ENCODE peak calls at places on chromosome 6, in five cellular contexts. One of them, this sample, is unnamed.

GRCh38 chr6:162485464-162485863 is 242.1 kb downstream of the PRKN start:
- DNase-seq in heart left ventricle: no peak
- DNase-seq in esophagus squamous epithelium: no peak
- DNase-seq in A549: no peak
- DNase-seq in gastrocnemius medialis: no peak
- DNase-seq in this sample: no peak

GRCh38 chr6:317452-318144 is 25.3 kb downstream of the DUSP22 start:
- DNase-seq in heart left ventricle: no peak
- DNase-seq in esophagus squamous epithelium: no peak
- DNase-seq in A549: no peak
- DNase-seq in gastrocnemius medialis: no peak
- DNase-seq in this sample: no peak

GRCh38 chr6:157961116-157961515 is 20.5 kb upstream of the SYNJ2 start:
- DNase-seq in heart left ventricle: no peak
- DNase-seq in esophagus squamous epithelium: no peak
- DNase-seq in A549: no peak
- DNase-seq in gastrocnemius medialis: no peak
- DNase-seq in this sample: no peak

GRCh38 chr6:98054453-98054852 is 771.4 kb upstream of the MMS22L start:
- DNase-seq in heart left ventricle: no peak
- DNase-seq in esophagus squamous epithelium: no peak
- DNase-seq in A549: no peak
- DNase-seq in gastrocnemius medialis: no peak
- DNase-seq in this sample: no peak

GRCh38 chr6:149628865-149629544 is 19.5 kb downstream of the KATNA1 start:
- DNase-seq in heart left ventricle: no peak
- DNase-seq in esophagus squamous epithelium: no peak
- DNase-seq in A549: no peak
- DNase-seq in gastrocnemius medialis: no peak
- DNase-seq in this sample: no peak

GRCh38 chr6:103516336-103516735 is 1343.4 kb downstream of the HACE1 start:
- DNase-seq in heart left ventricle: no peak
- DNase-seq in esophagus squamous epithelium: no peak
- DNase-seq in A549: no peak
- DNase-seq in gastrocnemius medialis: no peak
- DNase-seq in this sample: no peak

GRCh38 chr6:111750753-111751684 is 122.2 kb downstream of the FYN start:
- DNase-seq in heart left ventricle: no peak
- DNase-seq in esophagus squamous epithelium: no peak
- DNase-seq in A549: no peak
- DNase-seq in gastrocnemius medialis: no peak
- DNase-seq in this sample: no peak

GRCh38 chr6:34806738-34807453 is 15.0 kb downstream of the BLTP3A start:
- DNase-seq in heart left ventricle: no peak
- DNase-seq in esophagus squamous epithelium: no peak
- DNase-seq in A549: no peak
- DNase-seq in gastrocnemius medialis: no peak
- DNase-seq in this sample: no peak

GRCh38 chr6:152982768-152983636 is at the start of gene FBXO5:
- DNase-seq in heart left ventricle: peak; percentile 98
- DNase-seq in esophagus squamous epithelium: peak; percentile 83
- DNase-seq in A549: peak; percentile 97
- DNase-seq in gastrocnemius medialis: peak; percentile 97
- DNase-seq in this sample: peak; percentile 99

GRCh38 chr6:3037578-3038365 is 30.5 kb upstream of the RIPK1 start:
- DNase-seq in heart left ventricle: no peak
- DNase-seq in esophagus squamous epithelium: no peak
- DNase-seq in A549: no peak
- DNase-seq in gastrocnemius medialis: no peak
- DNase-seq in this sample: no peak

GRCh38 chr6:121426686-121427085 is 8.8 kb upstream of the GJA1 start:
- DNase-seq in heart left ventricle: no peak
- DNase-seq in esophagus squamous epithelium: no peak
- DNase-seq in A549: no peak
- DNase-seq in gastrocnemius medialis: no peak
- DNase-seq in this sample: no peak

GRCh38 chr6:47308674-47309325 is 905 bp downstream of the TNFRSF21 start:
- DNase-seq in heart left ventricle: peak; percentile 64
- DNase-seq in esophagus squamous epithelium: no peak
- DNase-seq in A549: peak; percentile 29
- DNase-seq in gastrocnemius medialis: peak; percentile 16
- DNase-seq in this sample: no peak

GRCh38 chr6:118993803-118994231 is 58.9 kb upstream of the MCM9 start:
- DNase-seq in heart left ventricle: no peak
- DNase-seq in esophagus squamous epithelium: no peak
- DNase-seq in A549: no peak
- DNase-seq in gastrocnemius medialis: no peak
- DNase-seq in this sample: no peak

GRCh38 chr6:141202641-141203040 is 930.1 kb upstream of the GJE1 start:
- DNase-seq in heart left ventricle: no peak
- DNase-seq in esophagus squamous epithelium: no peak
- DNase-seq in A549: no peak
- DNase-seq in gastrocnemius medialis: no peak
- DNase-seq in this sample: no peak

GRCh38 chr6:10583509-10583908 is 62.4 kb downstream of the GCNT2 start:
- DNase-seq in heart left ventricle: no peak
- DNase-seq in esophagus squamous epithelium: no peak
- DNase-seq in A549: no peak
- DNase-seq in gastrocnemius medialis: no peak
- DNase-seq in this sample: no peak

GRCh38 chr6:31586013-31586412 is at the start of gene LST1:
- DNase-seq in heart left ventricle: no peak
- DNase-seq in esophagus squamous epithelium: no peak
- DNase-seq in A549: no peak
- DNase-seq in gastrocnemius medialis: no peak
- DNase-seq in this sample: peak; percentile 77
- H3K4me3 ChIP-seq in heart left ventricle: no peak within 1 kb of the TSS
- H3K4me3 ChIP-seq in esophagus squamous epithelium: no peak within 1 kb of the TSS
- H3K4me3 ChIP-seq in A549: no peak within 1 kb of the TSS
- H3K4me3 ChIP-seq in gastrocnemius medialis: no peak within 1 kb of the TSS
- H3K4me3 ChIP-seq in this sample: no peak within 1 kb of the TSS

GRCh38 chr6:150686566-150686965 is 86.9 kb downstream of the PLEKHG1 start:
- DNase-seq in heart left ventricle: no peak
- DNase-seq in esophagus squamous epithelium: no peak
- DNase-seq in A549: no peak
- DNase-seq in gastrocnemius medialis: no peak
- DNase-seq in this sample: no peak

GRCh38 chr6:150684715-150685459 is 85.2 kb downstream of the PLEKHG1 start:
- DNase-seq in heart left ventricle: no peak
- DNase-seq in esophagus squamous epithelium: no peak
- DNase-seq in A549: no peak
- DNase-seq in gastrocnemius medialis: peak; percentile 17
- DNase-seq in this sample: no peak

GRCh38 chr6:150687508-150687907 is 87.8 kb downstream of the PLEKHG1 start:
- DNase-seq in heart left ventricle: peak; percentile 77
- DNase-seq in esophagus squamous epithelium: no peak
- DNase-seq in A549: no peak
- DNase-seq in gastrocnemius medialis: peak; percentile 28
- DNase-seq in this sample: no peak

GRCh38 chr6:150684161-150684560 is 84.5 kb downstream of the PLEKHG1 start:
- DNase-seq in heart left ventricle: no peak
- DNase-seq in esophagus squamous epithelium: no peak
- DNase-seq in A549: no peak
- DNase-seq in gastrocnemius medialis: no peak
- DNase-seq in this sample: no peak

DNA sequence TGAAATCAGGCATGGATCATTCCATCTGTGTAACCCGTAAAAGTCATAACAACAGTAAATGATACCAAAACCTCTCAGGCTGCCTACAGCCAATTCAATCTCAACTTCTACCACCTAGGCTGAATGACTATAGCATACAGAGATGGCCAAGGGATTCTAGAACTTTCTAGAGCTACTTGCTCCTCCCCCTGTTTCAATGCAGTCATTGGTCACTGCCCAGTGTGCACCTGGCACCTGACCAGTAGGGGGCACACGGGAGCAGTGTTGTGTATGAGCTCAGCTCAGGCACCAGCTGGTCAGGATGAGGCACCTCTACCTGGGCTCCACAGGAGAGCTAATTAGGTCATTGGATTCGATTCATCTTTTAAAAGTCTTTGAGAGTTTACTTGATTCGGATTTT is 86.2 kb downstream of the PLEKHG1 start:
- DNase-seq in heart left ventricle: peak; percentile 61
- DNase-seq in esophagus squamous epithelium: no peak
- DNase-seq in A549: peak; percentile 28
- DNase-seq in gastrocnemius medialis: no peak
- DNase-seq in this sample: no peak
- TF ChIP-seq CTCF in heart left ventricle: peak; percentile 56
- TF ChIP-seq CTCF in esophagus squamous epithelium: peak; percentile 26
- TF ChIP-seq CTCF in A549: no peak
- TF ChIP-seq CTCF in gastrocnemius medialis: peak; percentile 19
- TF ChIP-seq CTCF in this sample: no peak

DNA sequence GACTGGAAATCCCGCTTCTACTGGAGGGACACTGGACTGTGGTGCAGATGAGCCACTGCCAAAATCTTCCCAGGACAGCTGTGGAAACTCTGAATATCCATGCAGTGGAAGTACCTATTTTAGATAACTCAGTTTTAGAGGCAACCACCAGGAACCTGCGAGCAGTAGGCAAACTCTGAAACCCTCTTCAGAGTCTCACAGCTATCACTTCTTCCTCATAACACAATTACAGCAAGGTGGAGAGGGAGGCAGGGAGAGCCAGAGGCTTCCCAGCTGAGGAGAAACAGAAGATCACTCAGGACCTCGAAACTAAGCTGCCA is 322.7 kb upstream of the NT5E start:
- DNase-seq in heart left ventricle: no peak
- DNase-seq in esophagus squamous epithelium: no peak
- DNase-seq in A549: no peak
- DNase-seq in gastrocnemius medialis: no peak
- DNase-seq in this sample: no peak
- TF ChIP-seq POLR2A in heart left ventricle: no peak
- TF ChIP-seq POLR2A in esophagus squamous epithelium: no peak
- TF ChIP-seq POLR2A in A549: no peak
- TF ChIP-seq POLR2A in gastrocnemius medialis: no peak
- TF ChIP-seq POLR2A in this sample: no peak

DNA sequence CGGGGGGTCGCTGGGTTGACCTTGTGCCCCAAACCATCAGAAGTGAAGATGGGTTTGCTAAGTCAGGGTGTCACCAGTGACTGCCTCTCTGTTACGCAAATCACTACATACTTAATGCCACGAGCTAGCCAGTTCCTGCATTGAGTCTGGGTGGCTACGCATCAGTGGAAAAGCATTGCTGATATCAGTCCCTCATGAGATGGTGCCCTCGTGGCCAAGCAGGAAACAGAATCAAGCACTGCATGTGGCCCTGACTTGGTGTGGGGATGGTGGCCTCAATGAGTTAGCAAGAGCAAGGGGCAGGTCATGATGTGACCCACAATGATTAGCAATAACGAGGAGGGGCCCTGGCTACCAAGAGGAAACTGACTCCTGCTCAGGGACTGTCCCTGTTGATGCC is 51.7 kb upstream of the FNDC1 start:
- DNase-seq in heart left ventricle: no peak
- DNase-seq in esophagus squamous epithelium: no peak
- DNase-seq in A549: no peak
- DNase-seq in gastrocnemius medialis: no peak
- DNase-seq in this sample: no peak
- H3K4me3 ChIP-seq in heart left ventricle: no peak overlapping the region
- H3K4me3 ChIP-seq in esophagus squamous epithelium: no peak overlapping the region
- H3K4me3 ChIP-seq in A549: no peak overlapping the region
- H3K4me3 ChIP-seq in gastrocnemius medialis: no peak overlapping the region
- H3K4me3 ChIP-seq in this sample: no peak overlapping the region

GRCh38 chr6:51846531-51846930 is 240.9 kb downstream of the PKHD1 start:
- DNase-seq in heart left ventricle: no peak
- DNase-seq in esophagus squamous epithelium: no peak
- DNase-seq in A549: no peak
- DNase-seq in gastrocnemius medialis: no peak
- DNase-seq in this sample: no peak

GRCh38 chr6:51843470-51844390 is 243.7 kb downstream of the PKHD1 start:
- DNase-seq in heart left ventricle: no peak
- DNase-seq in esophagus squamous epithelium: no peak
- DNase-seq in A549: no peak
- DNase-seq in gastrocnemius medialis: no peak
- DNase-seq in this sample: no peak

GRCh38 chr6:51842066-51842465 is 245.3 kb downstream of the PKHD1 start:
- DNase-seq in heart left ventricle: no peak
- DNase-seq in esophagus squamous epithelium: no peak
- DNase-seq in A549: no peak
- DNase-seq in gastrocnemius medialis: no peak
- DNase-seq in this sample: no peak

GRCh38 chr6:51842487-51843469 is 244.6 kb downstream of the PKHD1 start:
- DNase-seq in heart left ventricle: no peak
- DNase-seq in esophagus squamous epithelium: no peak
- DNase-seq in A549: no peak
- DNase-seq in gastrocnemius medialis: no peak
- DNase-seq in this sample: no peak

DNA sequence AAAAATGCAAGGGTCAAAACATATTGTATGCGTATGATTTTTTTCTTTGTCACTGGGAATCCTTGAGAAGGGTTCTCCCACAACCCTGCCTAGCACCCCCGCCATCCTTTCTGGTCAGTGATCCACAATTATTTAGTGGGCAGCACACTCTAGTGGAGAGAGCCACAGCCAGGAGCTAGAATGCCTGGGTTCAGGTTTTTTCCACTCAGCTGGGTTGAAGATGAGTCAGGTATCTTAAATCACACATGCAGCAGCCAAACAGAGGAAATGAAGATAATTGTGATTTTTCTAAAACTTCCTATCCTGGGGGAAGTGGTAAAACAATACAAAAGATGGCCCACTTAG is 243.1 kb downstream of the PKHD1 start:
- DNase-seq in heart left ventricle: no peak
- DNase-seq in esophagus squamous epithelium: no peak
- DNase-seq in A549: no peak
- DNase-seq in gastrocnemius medialis: no peak
- DNase-seq in this sample: no peak
- TF ChIP-seq CTCF in heart left ventricle: no peak
- TF ChIP-seq CTCF in esophagus squamous epithelium: no peak
- TF ChIP-seq CTCF in A549: no peak
- TF ChIP-seq CTCF in gastrocnemius medialis: no peak
- TF ChIP-seq CTCF in this sample: no peak